ENCODE peak calls at places on chromosomes 11 and 22, in five cellular contexts. One of them, this sample, is unnamed.

GRCh38 chr11:115197433-115197832 is 306.8 kb downstream of the CADM1 start:
- DNase-seq in thoracic aorta: no peak
- DNase-seq in stimulated activated CD4-positive, alpha-beta T cell treated with anti-CD3 and anti-CD28 coated beads, Interleukin-15, amount 100 ng/mL, for 24 hours: no peak
- DNase-seq in GM06990: no peak
- DNase-seq in T-helper 9 cell: no peak
- DNase-seq in this sample: no peak

GRCh38 chr11:105219269-105219668 is 79.7 kb upstream of the CARD18 start:
- DNase-seq in GM06990: no peak
- DNase-seq in thoracic aorta: no peak
- DNase-seq in stimulated activated CD4-positive, alpha-beta T cell treated with anti-CD3 and anti-CD28 coated beads, Interleukin-15, amount 100 ng/mL, for 24 hours: peak; percentile 4
- DNase-seq in T-helper 9 cell: no peak
- DNase-seq in this sample: no peak

GRCh38 chr11:58742140-58742539 is 10.4 kb upstream of the GLYAT start:
- DNase-seq in stimulated activated CD4-positive, alpha-beta T cell treated with anti-CD3 and anti-CD28 coated beads, Interleukin-15, amount 100 ng/mL, for 24 hours: no peak
- DNase-seq in T-helper 9 cell: no peak
- DNase-seq in GM06990: no peak
- DNase-seq in thoracic aorta: no peak
- DNase-seq in this sample: no peak

GRCh38 chr22:35046744-35047462 is 19.1 kb upstream of the ISX start:
- DNase-seq in stimulated activated CD4-positive, alpha-beta T cell treated with anti-CD3 and anti-CD28 coated beads, Interleukin-15, amount 100 ng/mL, for 24 hours: no peak
- DNase-seq in GM06990: no peak
- DNase-seq in T-helper 9 cell: no peak
- DNase-seq in thoracic aorta: no peak
- DNase-seq in this sample: no peak

GRCh38 chr11:12180257-12181205 is 70.1 kb downstream of the MICAL2 start:
- DNase-seq in thoracic aorta: no peak
- DNase-seq in GM06990: no peak
- DNase-seq in T-helper 9 cell: no peak
- DNase-seq in stimulated activated CD4-positive, alpha-beta T cell treated with anti-CD3 and anti-CD28 coated beads, Interleukin-15, amount 100 ng/mL, for 24 hours: no peak
- DNase-seq in this sample: no peak

GRCh38 chr11:86671386-86672006 is 920 bp downstream of the ME3 start:
- DNase-seq in thoracic aorta: no peak
- DNase-seq in T-helper 9 cell: no peak
- DNase-seq in stimulated activated CD4-positive, alpha-beta T cell treated with anti-CD3 and anti-CD28 coated beads, Interleukin-15, amount 100 ng/mL, for 24 hours: peak; percentile 52
- DNase-seq in GM06990: no peak
- DNase-seq in this sample: peak; percentile 21

GRCh38 chr22:29664731-29665130 is 55.1 kb upstream of the CABP7 start:
- DNase-seq in T-helper 9 cell: no peak
- DNase-seq in stimulated activated CD4-positive, alpha-beta T cell treated with anti-CD3 and anti-CD28 coated beads, Interleukin-15, amount 100 ng/mL, for 24 hours: no peak
- DNase-seq in GM06990: no peak
- DNase-seq in thoracic aorta: no peak
- DNase-seq in this sample: no peak

GRCh38 chr11:833114-833791 is 501 bp downstream of the CD151 start:
- DNase-seq in stimulated activated CD4-positive, alpha-beta T cell treated with anti-CD3 and anti-CD28 coated beads, Interleukin-15, amount 100 ng/mL, for 24 hours: peak; percentile 58
- DNase-seq in thoracic aorta: no peak
- DNase-seq in T-helper 9 cell: peak; percentile 46
- DNase-seq in GM06990: peak; percentile 57
- DNase-seq in this sample: peak; percentile 60

GRCh38 chr22:25582946-25583345 is 18.5 kb downstream of the GRK3 start:
- DNase-seq in stimulated activated CD4-positive, alpha-beta T cell treated with anti-CD3 and anti-CD28 coated beads, Interleukin-15, amount 100 ng/mL, for 24 hours: no peak
- DNase-seq in T-helper 9 cell: no peak
- DNase-seq in thoracic aorta: no peak
- DNase-seq in GM06990: no peak
- DNase-seq in this sample: no peak

GRCh38 chr11:46710821-46711269 is 8.2 kb upstream of the F2 start:
- DNase-seq in thoracic aorta: peak; percentile 58
- DNase-seq in GM06990: no peak
- DNase-seq in T-helper 9 cell: no peak
- DNase-seq in stimulated activated CD4-positive, alpha-beta T cell treated with anti-CD3 and anti-CD28 coated beads, Interleukin-15, amount 100 ng/mL, for 24 hours: no peak
- DNase-seq in this sample: no peak

GRCh38 chr11:72764503-72764902 is 12.3 kb upstream of the ARAP1 start:
- DNase-seq in T-helper 9 cell: no peak
- DNase-seq in thoracic aorta: no peak
- DNase-seq in GM06990: no peak
- DNase-seq in stimulated activated CD4-positive, alpha-beta T cell treated with anti-CD3 and anti-CD28 coated beads, Interleukin-15, amount 100 ng/mL, for 24 hours: no peak
- DNase-seq in this sample: no peak

GRCh38 chr11:29293825-29294224 is 723.0 kb downstream of the KCNA4 start:
- DNase-seq in stimulated activated CD4-positive, alpha-beta T cell treated with anti-CD3 and anti-CD28 coated beads, Interleukin-15, amount 100 ng/mL, for 24 hours: no peak
- DNase-seq in thoracic aorta: no peak
- DNase-seq in T-helper 9 cell: no peak
- DNase-seq in GM06990: no peak
- DNase-seq in this sample: peak; percentile 9